ENCODE peak calls at places on chromosome X, in nine cellular contexts. One of them, this sample, is unnamed.

GRCh38 chrX:2462780-2463179 is 38.0 kb downstream of the DHRSX start:
- DNase-seq in left ventricle myocardium inferior: no peak
- DNase-seq in NCI-H524: no peak
- DNase-seq in adrenal gland: no peak
- DNase-seq in left cardiac atrium: no peak
- DNase-seq in activated gamma-delta T cell treated with Interleukin-2 at 50 U/mL for 16 hours: no peak
- DNase-seq in NCI-H1105: no peak
- DNase-seq in Kasumi-1: no peak
- DNase-seq in anterior cingulate cortex: no peak
- DNase-seq in this sample: no peak

GRCh38 chrX:67543818-67544217 is at the start of gene AR:
- DNase-seq in left ventricle myocardium inferior: peak
- DNase-seq in NCI-H524: no peak
- DNase-seq in adrenal gland: peak
- DNase-seq in left cardiac atrium: peak
- DNase-seq in activated gamma-delta T cell treated with Interleukin-2 at 50 U/mL for 16 hours: no peak
- DNase-seq in NCI-H1105: no peak
- DNase-seq in Kasumi-1: peak
- DNase-seq in anterior cingulate cortex: peak
- DNase-seq in this sample: peak

GRCh38 chrX:134172588-134173259 is 64.3 kb upstream of the CCDC160 start:
- DNase-seq in left ventricle myocardium inferior: peak
- DNase-seq in NCI-H524: peak
- DNase-seq in adrenal gland: peak
- DNase-seq in left cardiac atrium: peak
- DNase-seq in activated gamma-delta T cell treated with Interleukin-2 at 50 U/mL for 16 hours: peak
- DNase-seq in NCI-H1105: no peak
- DNase-seq in Kasumi-1: no peak
- DNase-seq in anterior cingulate cortex: peak
- DNase-seq in this sample: no peak

GRCh38 chrX:63128509-63128908 is 222.6 kb downstream of the SPIN4 start:
- DNase-seq in left ventricle myocardium inferior: no peak
- DNase-seq in NCI-H524: peak
- DNase-seq in adrenal gland: peak
- DNase-seq in left cardiac atrium: peak
- DNase-seq in activated gamma-delta T cell treated with Interleukin-2 at 50 U/mL for 16 hours: no peak
- DNase-seq in NCI-H1105: no peak
- DNase-seq in Kasumi-1: peak
- DNase-seq in anterior cingulate cortex: no peak
- DNase-seq in this sample: no peak

GRCh38 chrX:37060999-37061398 is 52.8 kb downstream of the FAM47C start:
- DNase-seq in left ventricle myocardium inferior: no peak
- DNase-seq in NCI-H524: peak
- DNase-seq in adrenal gland: no peak
- DNase-seq in left cardiac atrium: no peak
- DNase-seq in activated gamma-delta T cell treated with Interleukin-2 at 50 U/mL for 16 hours: no peak
- DNase-seq in NCI-H1105: peak
- DNase-seq in Kasumi-1: peak
- DNase-seq in anterior cingulate cortex: no peak
- DNase-seq in this sample: no peak

GRCh38 chrX:153935326-153935851 is 552 bp upstream of the NAA10 start:
- DNase-seq in left ventricle myocardium inferior: no peak
- DNase-seq in NCI-H524: no peak
- DNase-seq in adrenal gland: no peak
- DNase-seq in left cardiac atrium: no peak
- DNase-seq in activated gamma-delta T cell treated with Interleukin-2 at 50 U/mL for 16 hours: no peak
- DNase-seq in NCI-H1105: no peak
- DNase-seq in Kasumi-1: no peak
- DNase-seq in anterior cingulate cortex: no peak
- DNase-seq in this sample: no peak

GRCh38 chrX:132031867-132032266 is 8.8 kb downstream of the STK26 start:
- DNase-seq in left ventricle myocardium inferior: no peak
- DNase-seq in NCI-H524: no peak
- DNase-seq in adrenal gland: no peak
- DNase-seq in left cardiac atrium: no peak
- DNase-seq in activated gamma-delta T cell treated with Interleukin-2 at 50 U/mL for 16 hours: no peak
- DNase-seq in NCI-H1105: no peak
- DNase-seq in Kasumi-1: no peak
- DNase-seq in anterior cingulate cortex: no peak
- DNase-seq in this sample: no peak

GRCh38 chrX:13646154-13646549 is 6.8 kb upstream of the TCEANC start:
- DNase-seq in left ventricle myocardium inferior: peak
- DNase-seq in NCI-H524: peak
- DNase-seq in adrenal gland: peak
- DNase-seq in left cardiac atrium: peak
- DNase-seq in activated gamma-delta T cell treated with Interleukin-2 at 50 U/mL for 16 hours: peak
- DNase-seq in NCI-H1105: peak
- DNase-seq in Kasumi-1: peak
- DNase-seq in anterior cingulate cortex: no peak
- DNase-seq in this sample: peak

GRCh38 chrX:130615941-130616340 is 214.2 kb downstream of the RBMX2 start:
- DNase-seq in left ventricle myocardium inferior: no peak
- DNase-seq in NCI-H524: no peak
- DNase-seq in adrenal gland: no peak
- DNase-seq in left cardiac atrium: no peak
- DNase-seq in activated gamma-delta T cell treated with Interleukin-2 at 50 U/mL for 16 hours: no peak
- DNase-seq in NCI-H1105: no peak
- DNase-seq in Kasumi-1: no peak
- DNase-seq in anterior cingulate cortex: no peak
- DNase-seq in this sample: no peak

GRCh38 chrX:1673337-1673736 is 58.5 kb downstream of the ASMT start:
- DNase-seq in left ventricle myocardium inferior: no peak
- DNase-seq in NCI-H524: peak
- DNase-seq in adrenal gland: no peak
- DNase-seq in left cardiac atrium: no peak
- DNase-seq in activated gamma-delta T cell treated with Interleukin-2 at 50 U/mL for 16 hours: no peak
- DNase-seq in NCI-H1105: no peak
- DNase-seq in Kasumi-1: peak
- DNase-seq in anterior cingulate cortex: no peak
- DNase-seq in this sample: peak

GRCh38 chrX:76428243-76429130 is 977 bp downstream of the MAGEE1 start:
- DNase-seq in left ventricle myocardium inferior: no peak
- DNase-seq in NCI-H524: no peak
- DNase-seq in adrenal gland: peak
- DNase-seq in left cardiac atrium: peak
- DNase-seq in activated gamma-delta T cell treated with Interleukin-2 at 50 U/mL for 16 hours: peak
- DNase-seq in NCI-H1105: peak
- DNase-seq in Kasumi-1: no peak
- DNase-seq in anterior cingulate cortex: no peak
- DNase-seq in this sample: peak

GRCh38 chrX:57906790-57907189 is 3.5 kb downstream of the ZXDA start:
- DNase-seq in left ventricle myocardium inferior: no peak
- DNase-seq in NCI-H524: no peak
- DNase-seq in adrenal gland: no peak
- DNase-seq in left cardiac atrium: no peak
- DNase-seq in activated gamma-delta T cell treated with Interleukin-2 at 50 U/mL for 16 hours: no peak
- DNase-seq in NCI-H1105: no peak
- DNase-seq in Kasumi-1: no peak
- DNase-seq in anterior cingulate cortex: no peak
- DNase-seq in this sample: no peak

GRCh38 chrX:48508400-48509244 is at the start of gene PORCN:
- DNase-seq in left ventricle myocardium inferior: peak
- DNase-seq in NCI-H524: peak
- DNase-seq in adrenal gland: peak
- DNase-seq in left cardiac atrium: peak
- DNase-seq in activated gamma-delta T cell treated with Interleukin-2 at 50 U/mL for 16 hours: peak
- DNase-seq in NCI-H1105: no peak
- DNase-seq in Kasumi-1: peak
- DNase-seq in anterior cingulate cortex: peak
- DNase-seq in this sample: peak

GRCh38 chrX:94178145-94178790 is 504.3 kb downstream of the FAM133A start:
- DNase-seq in left ventricle myocardium inferior: no peak
- DNase-seq in NCI-H524: no peak
- DNase-seq in adrenal gland: no peak
- DNase-seq in left cardiac atrium: no peak
- DNase-seq in activated gamma-delta T cell treated with Interleukin-2 at 50 U/mL for 16 hours: no peak
- DNase-seq in NCI-H1105: no peak
- DNase-seq in Kasumi-1: peak
- DNase-seq in anterior cingulate cortex: no peak
- DNase-seq in this sample: no peak

GRCh38 chrX:35439042-35439639 is 359.0 kb upstream of the MAGEB16 start:
- DNase-seq in left ventricle myocardium inferior: no peak
- DNase-seq in NCI-H524: no peak
- DNase-seq in adrenal gland: no peak
- DNase-seq in left cardiac atrium: no peak
- DNase-seq in activated gamma-delta T cell treated with Interleukin-2 at 50 U/mL for 16 hours: no peak
- DNase-seq in NCI-H1105: no peak
- DNase-seq in Kasumi-1: no peak
- DNase-seq in anterior cingulate cortex: no peak
- DNase-seq in this sample: no peak

GRCh38 chrX:19804168-19804567 is 83.2 kb downstream of the SH3KBP1 start:
- DNase-seq in left ventricle myocardium inferior: no peak
- DNase-seq in NCI-H524: no peak
- DNase-seq in adrenal gland: no peak
- DNase-seq in left cardiac atrium: no peak
- DNase-seq in activated gamma-delta T cell treated with Interleukin-2 at 50 U/mL for 16 hours: no peak
- DNase-seq in NCI-H1105: no peak
- DNase-seq in Kasumi-1: no peak
- DNase-seq in anterior cingulate cortex: no peak
- DNase-seq in this sample: no peak

GRCh38 chrX:11103006-11103405 is 8.1 kb upstream of the HCCS start:
- DNase-seq in left ventricle myocardium inferior: no peak
- DNase-seq in NCI-H524: no peak
- DNase-seq in adrenal gland: no peak
- DNase-seq in left cardiac atrium: no peak
- DNase-seq in activated gamma-delta T cell treated with Interleukin-2 at 50 U/mL for 16 hours: no peak
- DNase-seq in NCI-H1105: no peak
- DNase-seq in Kasumi-1: no peak
- DNase-seq in anterior cingulate cortex: no peak
- DNase-seq in this sample: no peak

GRCh38 chrX:107571296-107571998 is 56.9 kb upstream of the PRPS1 start:
- DNase-seq in left ventricle myocardium inferior: no peak
- DNase-seq in NCI-H524: no peak
- DNase-seq in adrenal gland: peak
- DNase-seq in left cardiac atrium: no peak
- DNase-seq in activated gamma-delta T cell treated with Interleukin-2 at 50 U/mL for 16 hours: no peak
- DNase-seq in NCI-H1105: no peak
- DNase-seq in Kasumi-1: no peak
- DNase-seq in anterior cingulate cortex: peak
- DNase-seq in this sample: no peak

GRCh38 chrX:14027511-14028019 is 2.1 kb downstream of the GEMIN8 start:
- DNase-seq in left ventricle myocardium inferior: no peak
- DNase-seq in NCI-H524: no peak
- DNase-seq in adrenal gland: no peak
- DNase-seq in left cardiac atrium: no peak
- DNase-seq in activated gamma-delta T cell treated with Interleukin-2 at 50 U/mL for 16 hours: no peak
- DNase-seq in NCI-H1105: no peak
- DNase-seq in Kasumi-1: peak
- DNase-seq in anterior cingulate cortex: no peak
- DNase-seq in this sample: no peak

GRCh38 chrX:150291014-150291413 is 72.1 kb upstream of the MAMLD1 start:
- DNase-seq in left ventricle myocardium inferior: no peak
- DNase-seq in NCI-H524: no peak
- DNase-seq in adrenal gland: no peak
- DNase-seq in left cardiac atrium: no peak
- DNase-seq in activated gamma-delta T cell treated with Interleukin-2 at 50 U/mL for 16 hours: no peak
- DNase-seq in NCI-H1105: no peak
- DNase-seq in Kasumi-1: no peak
- DNase-seq in anterior cingulate cortex: peak
- DNase-seq in this sample: no peak

GRCh38 chrX:24241822-24242648 is 71.8 kb downstream of the SUPT20HL2 start:
- DNase-seq in left ventricle myocardium inferior: no peak
- DNase-seq in NCI-H524: peak
- DNase-seq in adrenal gland: peak
- DNase-seq in left cardiac atrium: no peak
- DNase-seq in activated gamma-delta T cell treated with Interleukin-2 at 50 U/mL for 16 hours: peak
- DNase-seq in NCI-H1105: peak
- DNase-seq in Kasumi-1: peak
- DNase-seq in anterior cingulate cortex: no peak
- DNase-seq in this sample: no peak

GRCh38 chrX:105738162-105738561 is 84.2 kb upstream of the NRK start:
- DNase-seq in left ventricle myocardium inferior: no peak
- DNase-seq in NCI-H524: peak
- DNase-seq in adrenal gland: no peak
- DNase-seq in left cardiac atrium: no peak
- DNase-seq in activated gamma-delta T cell treated with Interleukin-2 at 50 U/mL for 16 hours: no peak
- DNase-seq in NCI-H1105: no peak
- DNase-seq in Kasumi-1: no peak
- DNase-seq in anterior cingulate cortex: no peak
- DNase-seq in this sample: no peak

GRCh38 chrX:104281564-104281963 is 26.8 kb upstream of the ESX1 start:
- DNase-seq in left ventricle myocardium inferior: no peak
- DNase-seq in NCI-H524: no peak
- DNase-seq in adrenal gland: no peak
- DNase-seq in left cardiac atrium: no peak
- DNase-seq in activated gamma-delta T cell treated with Interleukin-2 at 50 U/mL for 16 hours: no peak
- DNase-seq in NCI-H1105: no peak
- DNase-seq in Kasumi-1: no peak
- DNase-seq in anterior cingulate cortex: no peak
- DNase-seq in this sample: no peak

GRCh38 chrX:20498851-20499635 is 232.3 kb upstream of the RPS6KA3 start:
- DNase-seq in left ventricle myocardium inferior: no peak
- DNase-seq in NCI-H524: peak
- DNase-seq in adrenal gland: no peak
- DNase-seq in left cardiac atrium: no peak
- DNase-seq in activated gamma-delta T cell treated with Interleukin-2 at 50 U/mL for 16 hours: no peak
- DNase-seq in NCI-H1105: no peak
- DNase-seq in Kasumi-1: no peak
- DNase-seq in anterior cingulate cortex: no peak
- DNase-seq in this sample: no peak

GRCh38 chrX:101416691-101417090 is 8.7 kb downstream of the HNRNPH2 start:
- DNase-seq in left ventricle myocardium inferior: no peak
- DNase-seq in NCI-H524: no peak
- DNase-seq in adrenal gland: no peak
- DNase-seq in left cardiac atrium: no peak
- DNase-seq in activated gamma-delta T cell treated with Interleukin-2 at 50 U/mL for 16 hours: no peak
- DNase-seq in NCI-H1105: no peak
- DNase-seq in Kasumi-1: no peak
- DNase-seq in anterior cingulate cortex: no peak
- DNase-seq in this sample: no peak

GRCh38 chrX:11953615-11954014 is 184.7 kb upstream of the FRMPD4 start:
- DNase-seq in left ventricle myocardium inferior: no peak
- DNase-seq in NCI-H524: no peak
- DNase-seq in adrenal gland: no peak
- DNase-seq in left cardiac atrium: no peak
- DNase-seq in activated gamma-delta T cell treated with Interleukin-2 at 50 U/mL for 16 hours: no peak
- DNase-seq in NCI-H1105: no peak
- DNase-seq in Kasumi-1: no peak
- DNase-seq in anterior cingulate cortex: no peak
- DNase-seq in this sample: no peak

GRCh38 chrX:126770179-126770578 is 49.4 kb upstream of the PRR32 start:
- DNase-seq in left ventricle myocardium inferior: no peak
- DNase-seq in NCI-H524: peak
- DNase-seq in adrenal gland: no peak
- DNase-seq in left cardiac atrium: no peak
- DNase-seq in activated gamma-delta T cell treated with Interleukin-2 at 50 U/mL for 16 hours: no peak
- DNase-seq in NCI-H1105: no peak
- DNase-seq in Kasumi-1: peak
- DNase-seq in anterior cingulate cortex: no peak
- DNase-seq in this sample: no peak